ENCODE peak calls at places on chromosomes 11 and 22, in eight cellular contexts. One of them, this sample, is unnamed.

GRCh38 chr22:38467438-38467903 is 425 bp upstream of the KDELR3 start:
- DNase-seq in astrocyte of the cerebellum: no peak
- DNase-seq in AG09309: no peak
- DNase-seq in keratinocyte: no peak
- DNase-seq in right lobe of liver: no peak
- DNase-seq in GM12865: no peak
- DNase-seq in AG04449: no peak
- DNase-seq in fibroblast of mammary gland: no peak
- DNase-seq in this sample: no peak

GRCh38 chr11:134789104-134789503 is 377.1 kb upstream of the B3GAT1 start:
- DNase-seq in astrocyte of the cerebellum: no peak
- DNase-seq in AG09309: no peak
- DNase-seq in keratinocyte: no peak
- DNase-seq in right lobe of liver: no peak
- DNase-seq in GM12865: no peak
- DNase-seq in AG04449: no peak
- DNase-seq in fibroblast of mammary gland: no peak
- DNase-seq in this sample: no peak

GRCh38 chr11:68810164-68810563 is 31.6 kb downstream of the CPT1A start:
- DNase-seq in astrocyte of the cerebellum: no peak
- DNase-seq in AG09309: no peak
- DNase-seq in keratinocyte: no peak
- DNase-seq in right lobe of liver: peak; percentile 41
- DNase-seq in GM12865: no peak
- DNase-seq in AG04449: no peak
- DNase-seq in fibroblast of mammary gland: no peak
- DNase-seq in this sample: no peak

GRCh38 chr22:45645526-45646414 is 25.9 kb upstream of the ATXN10 start:
- DNase-seq in astrocyte of the cerebellum: no peak
- DNase-seq in AG09309: no peak
- DNase-seq in keratinocyte: no peak
- DNase-seq in right lobe of liver: peak; percentile 81
- DNase-seq in GM12865: peak; percentile 76
- DNase-seq in AG04449: no peak
- DNase-seq in fibroblast of mammary gland: peak; percentile 27
- DNase-seq in this sample: no peak

GRCh38 chr22:26471522-26471921 is 12.1 kb downstream of the HPS4 start:
- DNase-seq in astrocyte of the cerebellum: no peak
- DNase-seq in AG09309: no peak
- DNase-seq in keratinocyte: peak; percentile 89
- DNase-seq in right lobe of liver: no peak
- DNase-seq in GM12865: no peak
- DNase-seq in AG04449: peak; percentile 66
- DNase-seq in fibroblast of mammary gland: no peak
- DNase-seq in this sample: peak; percentile 75

GRCh38 chr22:47551438-47551788 is 789.0 kb downstream of the TBC1D22A start:
- DNase-seq in astrocyte of the cerebellum: no peak
- DNase-seq in AG09309: no peak
- DNase-seq in keratinocyte: no peak
- DNase-seq in right lobe of liver: no peak
- DNase-seq in GM12865: no peak
- DNase-seq in AG04449: no peak
- DNase-seq in fibroblast of mammary gland: no peak
- DNase-seq in this sample: no peak

GRCh38 chr11:73655686-73656085 is 9.3 kb downstream of the PLEKHB1 start:
- DNase-seq in astrocyte of the cerebellum: no peak
- DNase-seq in AG09309: no peak
- DNase-seq in keratinocyte: no peak
- DNase-seq in right lobe of liver: no peak
- DNase-seq in GM12865: no peak
- DNase-seq in AG04449: no peak
- DNase-seq in fibroblast of mammary gland: no peak
- DNase-seq in this sample: no peak

GRCh38 chr22:30198152-30198845 is 48.3 kb downstream of the LIF start:
- DNase-seq in astrocyte of the cerebellum: no peak
- DNase-seq in AG09309: no peak
- DNase-seq in keratinocyte: no peak
- DNase-seq in right lobe of liver: no peak
- DNase-seq in GM12865: no peak
- DNase-seq in AG04449: no peak
- DNase-seq in fibroblast of mammary gland: peak; percentile 41
- DNase-seq in this sample: no peak

GRCh38 chr11:124868322-124869274 is 3.4 kb downstream of the ROBO3 start:
- DNase-seq in astrocyte of the cerebellum: no peak
- DNase-seq in AG09309: no peak
- DNase-seq in keratinocyte: no peak
- DNase-seq in right lobe of liver: no peak
- DNase-seq in GM12865: no peak
- DNase-seq in AG04449: no peak
- DNase-seq in fibroblast of mammary gland: no peak
- DNase-seq in this sample: no peak

GRCh38 chr11:19379465-19379864 is 138.7 kb upstream of the E2F8 start:
- DNase-seq in astrocyte of the cerebellum: peak; percentile 33
- DNase-seq in AG09309: no peak
- DNase-seq in keratinocyte: no peak
- DNase-seq in right lobe of liver: no peak
- DNase-seq in GM12865: peak; percentile 10
- DNase-seq in AG04449: no peak
- DNase-seq in fibroblast of mammary gland: peak; percentile 86
- DNase-seq in this sample: no peak

GRCh38 chr22:38067771-38068360 is 10.7 kb downstream of the PICK1 start:
- DNase-seq in astrocyte of the cerebellum: no peak
- DNase-seq in AG09309: no peak
- DNase-seq in keratinocyte: no peak
- DNase-seq in right lobe of liver: no peak
- DNase-seq in GM12865: no peak
- DNase-seq in AG04449: no peak
- DNase-seq in fibroblast of mammary gland: no peak
- DNase-seq in this sample: no peak

GRCh38 chr11:73310076-73310475 is 2.0 kb downstream of the ARHGEF17 start:
- DNase-seq in astrocyte of the cerebellum: no peak
- DNase-seq in AG09309: no peak
- DNase-seq in keratinocyte: no peak
- DNase-seq in right lobe of liver: no peak
- DNase-seq in GM12865: no peak
- DNase-seq in AG04449: no peak
- DNase-seq in fibroblast of mammary gland: no peak
- DNase-seq in this sample: no peak

GRCh38 chr11:8777907-8778767 is 95.5 kb downstream of the RPL27A start:
- DNase-seq in astrocyte of the cerebellum: peak; percentile 42
- DNase-seq in AG09309: no peak
- DNase-seq in keratinocyte: no peak
- DNase-seq in right lobe of liver: no peak
- DNase-seq in GM12865: peak; percentile 57
- DNase-seq in AG04449: no peak
- DNase-seq in fibroblast of mammary gland: peak; percentile 72
- DNase-seq in this sample: no peak
- H3K4me3 ChIP-seq in astrocyte of the cerebellum: no peak overlapping the region
- H3K4me3 ChIP-seq in AG09309: no peak overlapping the region
- H3K4me3 ChIP-seq in keratinocyte: no peak overlapping the region
- H3K4me3 ChIP-seq in right lobe of liver: no peak overlapping the region
- H3K4me3 ChIP-seq in GM12865: no peak overlapping the region
- H3K4me3 ChIP-seq in AG04449: no peak overlapping the region
- H3K4me3 ChIP-seq in fibroblast of mammary gland: no peak overlapping the region
- H3K4me3 ChIP-seq in this sample: no peak overlapping the region

GRCh38 chr22:35580351-35581022 is 36.6 kb downstream of the MB start:
- DNase-seq in astrocyte of the cerebellum: no peak
- DNase-seq in AG09309: no peak
- DNase-seq in keratinocyte: no peak
- DNase-seq in right lobe of liver: no peak
- DNase-seq in GM12865: no peak
- DNase-seq in AG04449: no peak
- DNase-seq in fibroblast of mammary gland: no peak
- DNase-seq in this sample: no peak

GRCh38 chr22:35581023-35581413 is 36.1 kb downstream of the MB start:
- DNase-seq in astrocyte of the cerebellum: no peak
- DNase-seq in AG09309: no peak
- DNase-seq in keratinocyte: no peak
- DNase-seq in right lobe of liver: no peak
- DNase-seq in GM12865: no peak
- DNase-seq in AG04449: no peak
- DNase-seq in fibroblast of mammary gland: no peak
- DNase-seq in this sample: no peak

GRCh38 chr22:35582218-35582860 is 34.8 kb downstream of the MB start:
- DNase-seq in astrocyte of the cerebellum: no peak
- DNase-seq in AG09309: no peak
- DNase-seq in keratinocyte: no peak
- DNase-seq in right lobe of liver: no peak
- DNase-seq in GM12865: no peak
- DNase-seq in AG04449: no peak
- DNase-seq in fibroblast of mammary gland: no peak
- DNase-seq in this sample: no peak

GRCh38 chr22:35586771-35587170 is 30.4 kb downstream of the MB start:
- DNase-seq in astrocyte of the cerebellum: no peak
- DNase-seq in AG09309: no peak
- DNase-seq in keratinocyte: no peak
- DNase-seq in right lobe of liver: no peak
- DNase-seq in GM12865: no peak
- DNase-seq in AG04449: no peak
- DNase-seq in fibroblast of mammary gland: no peak
- DNase-seq in this sample: no peak

DNA sequence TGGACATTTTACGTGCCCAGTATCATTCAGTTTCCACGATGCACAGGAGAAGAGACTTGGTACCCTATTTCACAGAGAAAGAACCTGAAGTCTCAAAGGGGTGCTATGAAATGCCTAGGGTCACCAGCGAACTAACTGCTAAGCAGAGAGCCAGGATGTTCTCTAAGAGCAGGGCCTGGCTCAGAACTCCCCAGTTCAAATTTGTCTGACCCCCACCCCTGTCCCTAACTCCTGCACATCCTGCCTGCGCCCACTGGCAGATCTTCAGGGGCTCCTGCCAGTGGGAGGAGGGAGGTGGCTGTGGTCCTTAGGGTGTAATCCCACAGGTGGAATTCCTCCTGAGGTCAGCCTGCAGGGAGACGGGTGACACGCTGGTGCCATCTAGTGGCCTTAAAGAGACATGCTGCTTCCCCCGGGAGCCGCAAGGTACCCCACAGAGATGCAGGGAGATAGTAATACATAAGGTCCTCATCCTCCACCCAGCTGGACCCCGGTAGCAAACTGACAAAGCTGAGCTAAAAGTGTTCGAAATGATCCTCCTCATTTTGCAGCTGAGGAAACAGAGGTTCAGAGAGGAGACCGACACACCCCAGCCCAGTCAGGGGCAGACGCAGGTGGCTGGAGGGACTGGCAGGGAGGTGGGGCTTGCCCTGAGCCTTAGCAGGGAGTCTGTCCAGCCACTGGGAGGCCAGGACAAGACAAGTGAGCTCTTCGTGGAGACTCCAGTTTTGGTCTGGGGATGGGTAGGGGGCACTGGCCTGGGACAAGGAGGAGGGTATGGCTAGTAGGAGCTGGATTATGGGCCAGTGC is 34.1 kb downstream of the MB start:
- DNase-seq in astrocyte of the cerebellum: peak; percentile 43
- DNase-seq in AG09309: no peak
- DNase-seq in keratinocyte: no peak
- DNase-seq in right lobe of liver: peak; percentile 45
- DNase-seq in GM12865: peak; percentile 73
- DNase-seq in AG04449: no peak
- DNase-seq in fibroblast of mammary gland: peak; percentile 58
- DNase-seq in this sample: no peak
- H3K4me3 ChIP-seq in astrocyte of the cerebellum: no peak overlapping the region
- H3K4me3 ChIP-seq in AG09309: no peak overlapping the region
- H3K4me3 ChIP-seq in keratinocyte: no peak overlapping the region
- H3K4me3 ChIP-seq in right lobe of liver: no peak overlapping the region
- H3K4me3 ChIP-seq in GM12865: no peak overlapping the region
- H3K4me3 ChIP-seq in AG04449: no peak overlapping the region
- H3K4me3 ChIP-seq in fibroblast of mammary gland: no peak overlapping the region
- H3K4me3 ChIP-seq in this sample: no peak overlapping the region

GRCh38 chr11:10591741-10592140 is 23.3 kb upstream of the LYVE1 start:
- DNase-seq in astrocyte of the cerebellum: no peak
- DNase-seq in AG09309: no peak
- DNase-seq in keratinocyte: no peak
- DNase-seq in right lobe of liver: no peak
- DNase-seq in GM12865: no peak
- DNase-seq in AG04449: no peak
- DNase-seq in fibroblast of mammary gland: no peak
- DNase-seq in this sample: no peak
- H3K4me3 ChIP-seq in astrocyte of the cerebellum: no peak overlapping the region
- H3K4me3 ChIP-seq in AG09309: no peak overlapping the region
- H3K4me3 ChIP-seq in keratinocyte: no peak overlapping the region
- H3K4me3 ChIP-seq in right lobe of liver: no peak overlapping the region
- H3K4me3 ChIP-seq in GM12865: no peak overlapping the region
- H3K4me3 ChIP-seq in AG04449: no peak overlapping the region
- H3K4me3 ChIP-seq in fibroblast of mammary gland: no peak overlapping the region
- H3K4me3 ChIP-seq in this sample: no peak overlapping the region

GRCh38 chr11:67492801-67493547 is 10.1 kb downstream of the AIP start:
- DNase-seq in astrocyte of the cerebellum: no peak
- DNase-seq in AG09309: no peak
- DNase-seq in keratinocyte: no peak
- DNase-seq in right lobe of liver: no peak
- DNase-seq in GM12865: no peak
- DNase-seq in AG04449: no peak
- DNase-seq in fibroblast of mammary gland: no peak
- DNase-seq in this sample: no peak

GRCh38 chr11:67490727-67491065 is 7.9 kb downstream of the AIP start:
- DNase-seq in astrocyte of the cerebellum: no peak
- DNase-seq in AG09309: no peak
- DNase-seq in keratinocyte: no peak
- DNase-seq in right lobe of liver: no peak
- DNase-seq in GM12865: no peak
- DNase-seq in AG04449: no peak
- DNase-seq in fibroblast of mammary gland: no peak
- DNase-seq in this sample: no peak

GRCh38 chr11:67489860-67490726 is 7.3 kb downstream of the AIP start:
- DNase-seq in astrocyte of the cerebellum: no peak
- DNase-seq in AG09309: no peak
- DNase-seq in keratinocyte: no peak
- DNase-seq in right lobe of liver: no peak
- DNase-seq in GM12865: no peak
- DNase-seq in AG04449: no peak
- DNase-seq in fibroblast of mammary gland: no peak
- DNase-seq in this sample: no peak

GRCh38 chr11:67492069-67492727 is 9.4 kb downstream of the AIP start:
- DNase-seq in astrocyte of the cerebellum: no peak
- DNase-seq in AG09309: no peak
- DNase-seq in keratinocyte: no peak
- DNase-seq in right lobe of liver: no peak
- DNase-seq in GM12865: no peak
- DNase-seq in AG04449: no peak
- DNase-seq in fibroblast of mammary gland: no peak
- DNase-seq in this sample: no peak

DNA sequence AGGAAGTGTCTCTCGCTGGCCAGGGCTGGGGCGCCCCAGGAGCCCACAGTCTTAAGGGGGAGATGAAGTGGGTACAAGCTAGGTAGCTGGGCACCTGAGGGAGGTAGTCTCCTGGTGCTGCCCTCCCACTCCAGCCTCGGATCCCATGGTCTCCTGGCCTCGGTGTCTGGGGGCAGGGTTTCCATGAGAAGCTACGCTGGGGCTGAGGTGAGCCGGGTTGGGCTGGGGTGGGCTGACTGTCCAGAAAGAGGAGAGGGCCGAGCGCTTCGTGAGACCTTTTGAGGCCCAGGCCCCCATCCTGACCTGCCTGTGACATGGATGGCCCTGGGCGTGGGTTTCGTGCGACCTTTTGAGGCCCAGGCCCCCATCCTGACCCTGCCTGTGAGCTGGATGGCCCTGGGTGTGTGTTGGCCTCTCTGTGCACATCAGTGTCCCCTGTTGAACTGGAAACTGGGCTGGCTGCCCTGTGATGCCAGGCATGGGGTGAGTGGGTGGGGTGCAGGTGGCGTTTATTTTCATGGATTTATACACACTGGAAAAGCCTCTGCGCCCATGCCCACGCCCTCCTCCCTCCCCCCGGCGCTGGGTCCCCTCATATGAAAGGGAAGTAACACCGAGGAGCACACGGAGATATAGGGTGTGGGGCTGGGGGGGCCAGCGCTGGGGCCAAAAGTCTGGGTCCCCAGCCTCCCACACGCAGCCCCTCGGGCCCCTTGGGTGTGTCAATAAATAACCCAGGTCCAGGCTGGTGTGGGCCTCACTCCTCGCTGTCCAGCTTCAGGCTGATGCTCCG is 8.6 kb downstream of the AIP start:
- DNase-seq in astrocyte of the cerebellum: no peak
- DNase-seq in AG09309: no peak
- DNase-seq in keratinocyte: no peak
- DNase-seq in right lobe of liver: no peak
- DNase-seq in GM12865: no peak
- DNase-seq in AG04449: no peak
- DNase-seq in fibroblast of mammary gland: no peak
- DNase-seq in this sample: no peak
- H3K4me3 ChIP-seq in astrocyte of the cerebellum: no peak overlapping the region
- H3K4me3 ChIP-seq in AG09309: no peak overlapping the region
- H3K4me3 ChIP-seq in keratinocyte: no peak overlapping the region
- H3K4me3 ChIP-seq in right lobe of liver: no peak overlapping the region
- H3K4me3 ChIP-seq in GM12865: no peak overlapping the region
- H3K4me3 ChIP-seq in AG04449: no peak overlapping the region
- H3K4me3 ChIP-seq in fibroblast of mammary gland: no peak overlapping the region
- H3K4me3 ChIP-seq in this sample: no peak overlapping the region

This sample was measured in BJ.